ENCODE peak calls at places on chromosome 18, in five cellular contexts. A is uterus, W is activated T-cell treated with anti-CD3 and anti-CD28 coated beads for 1 hour, I is NCI-H1048, G is M059J. H is an unnamed sample.
A peak's percentile ranks its signal among the peaks of the same experiment; 100 is the strongest.

GRCh38 chr18:42141439-42141838 is 186.4 kb downstream of the PIK3C3 start:
- DNase-seq in I (no peak), W (no peak), G (no peak), A (no peak), H (no peak)

GRCh38 chr18:76847926-76848325 is 25.6 kb downstream of the ZNF236 start:
- DNase-seq in G (no peak), A (no peak), W (no peak), I (no peak), H (no peak)

GRCh38 chr18:10312316-10313015 is 142.0 kb upstream of the APCDD1 start:
- DNase-seq in G (peak; percentile 50), W (no peak), I (no peak), A (no peak), H (no peak)

GRCh38 chr18:77076111-77076510 is 56.5 kb downstream of the MBP start:
- DNase-seq in A (no peak), G (no peak), W (no peak), I (no peak), H (no peak)

GRCh38 chr18:63237911-63238710 is 81.5 kb downstream of the BCL2 start:
- DNase-seq in A (no peak), I (no peak), W (no peak), G (peak; percentile 91), H (peak; percentile 42)

GRCh38 chr18:11104307-11104706 is 45.1 kb downstream of the PIEZO2 start:
- DNase-seq in I (no peak), W (no peak), G (no peak), A (no peak), H (no peak)

GRCh38 chr18:31736630-31737029 is 24.1 kb downstream of the SLC25A52 start:
- DNase-seq in W (no peak), G (no peak), A (no peak), I (no peak), H (no peak)

GRCh38 chr18:5173646-5174045 is 23.4 kb downstream of the AKAIN1 start:
- DNase-seq in W (no peak), A (no peak), I (no peak), G (no peak), H (no peak)

GRCh38 chr18:331231-331771 is 63.5 kb upstream of the THOC1 start:
- DNase-seq in W (no peak), I (no peak), A (peak; percentile 52), G (peak; percentile 29), H (no peak)

GRCh38 chr18:644395-645004 is 13.0 kb upstream of the TYMS start:
- DNase-seq in G (peak; percentile 30), A (no peak), I (no peak), W (no peak), H (no peak)

GRCh38 chr18:56789004-56789888 is 138.1 kb downstream of the WDR7 start:
- DNase-seq in I (no peak), W (no peak), G (peak; percentile 15), A (no peak), H (peak; percentile 82)

GRCh38 chr18:34493566-34494358 is 216.3 kb upstream of the DTNA start:
- DNase-seq in G (no peak), A (no peak), W (no peak), I (no peak), H (no peak)

GRCh38 chr18:9900699-9901098 is 13.1 kb upstream of the VAPA start:
- DNase-seq in W (no peak), A (no peak), I (no peak), G (no peak), H (no peak)

GRCh38 chr18:62526098-62527025 is 3.5 kb downstream of the ZCCHC2 start:
- DNase-seq in W (peak; percentile 56), I (peak; percentile 30), A (peak; percentile 86), G (peak; percentile 90), H (no peak)

GRCh38 chr18:34977787-34978532 is 63.3 kb upstream of the MAPRE2 start:
- DNase-seq in G (peak; percentile 39), I (no peak), A (no peak), W (peak; percentile 23), H (no peak)

GRCh38 chr18:49024808-49025361 is 74.1 kb upstream of the SMAD7 start:
- DNase-seq in W (no peak), A (no peak), I (no peak), G (no peak), H (no peak)

GRCh38 chr18:30334781-30335180 is 707.8 kb downstream of the DSC3 start:
- DNase-seq in G (no peak), W (no peak), I (no peak), A (no peak), H (no peak)